ENCODE peak calls at places on chromosomes 16 and 17, in nine cellular contexts. K is fibroblast of pulmonary artery, Y is stomach, R is upper lobe of left lung, I is ascending aorta, X is colonic mucosa, A is SK-N-SH, O is endothelial cell of umbilical vein, Q is RWPE1. N is an unnamed sample.

GRCh38 chr17:917391-917811 is 62.2 kb downstream of the NXN start:
- DNase-seq in A (no peak), X (no peak), I (no peak), Y (no peak), Q (no peak), K (no peak), R (no peak), O (peak), N (no peak)

GRCh38 chr17:74671031-74671771 is 41.5 kb downstream of the CD300LF start:
- DNase-seq in R (peak), K (peak), X (peak), I (no peak), Y (peak), Q (peak), O (peak), A (peak), N (peak)

GRCh38 chr17:2083613-2084128 is 28.8 kb downstream of the HIC1 start:
- DNase-seq in X (no peak), I (peak), Q (no peak), K (no peak), Y (no peak), O (peak), A (no peak), R (peak), N (no peak)

GRCh38 chr17:50079334-50080095 is 15.6 kb upstream of the PDK2 start:
- DNase-seq in Y (peak), R (no peak), O (peak), Q (no peak), A (no peak), I (no peak), X (peak), K (peak), N (no peak)

GRCh38 chr17:31758646-31759045 is 100.4 kb downstream of the COPRS start:
- DNase-seq in X (no peak), I (no peak), A (no peak), Y (no peak), Q (no peak), R (no peak), O (no peak), K (no peak), N (no peak)

GRCh38 chr17:77394540-77395295 is 253.9 kb downstream of the SEC14L1 start:
- DNase-seq in I (no peak), Y (peak), A (no peak), O (no peak), R (peak), Q (no peak), K (peak), X (peak), N (no peak)

GRCh38 chr17:66304304-66305174 is 2.1 kb downstream of the PRKCA start:
- DNase-seq in K (peak), Q (no peak), A (peak), Y (no peak), O (peak), I (no peak), R (no peak), X (peak), N (no peak)

GRCh38 chr17:17204041-17204591 is 2.0 kb downstream of the PLD6 start:
- DNase-seq in O (no peak), Q (no peak), Y (peak), X (no peak), R (no peak), K (no peak), A (no peak), I (no peak), N (no peak)

GRCh38 chr16:87074635-87075318 is 242.4 kb downstream of the C16orf95 start:
- DNase-seq in K (no peak), Y (no peak), I (no peak), R (no peak), Q (no peak), O (no peak), A (no peak), X (no peak), N (no peak)

GRCh38 chr17:39739020-39739884 is 1.5 kb downstream of the GRB7 start:
- DNase-seq in Q (peak), Y (peak), K (no peak), A (peak), O (no peak), X (peak), I (no peak), R (peak), N (no peak)

GRCh38 chr16:61934591-61934990 is 101.6 kb downstream of the CDH8 start:
- DNase-seq in Y (no peak), X (no peak), R (no peak), K (no peak), Q (no peak), A (no peak), O (no peak), I (no peak), N (no peak)

GRCh38 chr17:27155866-27156265 is 138.0 kb upstream of the WSB1 start:
- DNase-seq in O (no peak), R (no peak), A (no peak), X (no peak), Q (no peak), I (no peak), K (no peak), Y (no peak), N (no peak)

GRCh38 chr16:1535391-1536291 is 2.2 kb downstream of the TMEM204 start:
- DNase-seq in Q (no peak), R (no peak), X (no peak), Y (no peak), A (no peak), K (no peak), I (no peak), O (no peak), N (no peak)

GRCh38 chr17:58337126-58337599 is 8.6 kb upstream of the TSPOAP1 start:
- DNase-seq in K (no peak), O (no peak), Q (no peak), R (peak), I (no peak), Y (no peak), X (no peak), A (peak), N (no peak)

GRCh38 chr17:32697728-32698625 is 178.9 kb downstream of the MYO1D start:
- DNase-seq in K (no peak), X (no peak), O (no peak), Q (peak), R (no peak), Y (no peak), A (no peak), I (no peak), N (no peak)

GRCh38 chr16:87457724-87458423 is 35.0 kb downstream of the ZCCHC14 start:
- DNase-seq in Q (peak), Y (no peak), O (peak), R (no peak), X (no peak), K (peak), I (no peak), A (peak), N (peak)

GRCh38 chr16:22206847-22207714 is 1.0 kb downstream of the EEF2K start:
- DNase-seq in X (peak), A (peak), O (peak), Q (peak), K (peak), Y (peak), I (peak), R (peak), N (peak)

GRCh38 chr17:60130466-60130865 is 19.3 kb upstream of the CA4 start:
- DNase-seq in X (no peak), K (no peak), O (no peak), R (no peak), Q (no peak), A (no peak), Y (no peak), I (no peak), N (no peak)

GRCh38 chr16:88759976-88760350 is 25.1 kb downstream of the PIEZO1 start:
- DNase-seq in X (no peak), O (no peak), Y (no peak), A (no peak), R (no peak), Q (no peak), I (no peak), K (no peak), N (no peak)

GRCh38 chr16:3026003-3026378 is 2.2 kb downstream of the THOC6 start:
- DNase-seq in A (no peak), O (no peak), Q (no peak), Y (no peak), K (no peak), R (no peak), I (no peak), X (no peak), N (no peak)

GRCh38 chr17:75901727-75902126 is 3.0 kb downstream of the MRPL38 start:
- DNase-seq in Q (no peak), K (no peak), R (no peak), Y (no peak), A (no peak), O (no peak), X (no peak), I (no peak), N (no peak)

GRCh38 chr16:61295311-61295710 is 740.9 kb downstream of the CDH8 start:
- DNase-seq in I (no peak), K (no peak), R (no peak), Q (no peak), O (no peak), A (no peak), Y (no peak), X (no peak), N (no peak)

GRCh38 chr16:9122969-9123368 is 31.5 kb downstream of the HAPSTR1 start:
- DNase-seq in Y (no peak), R (no peak), X (no peak), Q (no peak), K (no peak), O (no peak), A (no peak), I (no peak), N (no peak)

GRCh38 chr16:637081-638018 is 1.2 kb upstream of the METTL26 start:
- DNase-seq in I (no peak), X (peak), O (no peak), A (peak), Y (peak), K (peak), R (peak), Q (peak), N (peak)

GRCh38 chr16:53282975-53283946 is 151.0 kb upstream of the RBL2 start:
- DNase-seq in X (no peak), Y (no peak), A (peak), R (no peak), I (no peak), O (peak), K (peak), Q (peak), N (peak)

GRCh38 chr16:68279726-68280125 is 15.4 kb downstream of the SLC7A6 start:
- DNase-seq in X (no peak), O (no peak), A (no peak), K (no peak), I (no peak), Q (no peak), Y (no peak), R (no peak), N (no peak)

GRCh38 chr16:88063201-88063773 is 112.1 kb downstream of the BANP start:
- DNase-seq in Y (no peak), Q (no peak), K (peak), A (peak), O (no peak), I (no peak), X (no peak), R (no peak), N (no peak)

GRCh38 chr16:50776042-50776441 is 34.2 kb downstream of the CYLD start:
- DNase-seq in A (no peak), X (no peak), Y (no peak), I (no peak), R (no peak), O (no peak), K (no peak), Q (no peak), N (no peak)

GRCh38 chr16:50778284-50779163 is 36.6 kb downstream of the CYLD start:
- DNase-seq in I (no peak), O (no peak), X (no peak), Y (no peak), K (no peak), Q (no peak), A (no peak), R (no peak), N (no peak)

GRCh38 chr16:50781518-50781917 is 39.6 kb downstream of the CYLD start:
- DNase-seq in I (no peak), A (no peak), Y (no peak), X (no peak), K (no peak), R (no peak), Q (no peak), O (no peak), N (no peak)

GRCh38 chr16:50781043-50781442 is 39.2 kb downstream of the CYLD start:
- DNase-seq in O (no peak), K (no peak), Y (no peak), A (no peak), Q (no peak), X (no peak), R (no peak), I (no peak), N (no peak)
- TF ChIP-seq CTCF in O (no peak), K (peak), Y (no peak), A (peak), Q (no peak), X (no peak), R (no peak), I (no peak), N (peak)

DNA sequence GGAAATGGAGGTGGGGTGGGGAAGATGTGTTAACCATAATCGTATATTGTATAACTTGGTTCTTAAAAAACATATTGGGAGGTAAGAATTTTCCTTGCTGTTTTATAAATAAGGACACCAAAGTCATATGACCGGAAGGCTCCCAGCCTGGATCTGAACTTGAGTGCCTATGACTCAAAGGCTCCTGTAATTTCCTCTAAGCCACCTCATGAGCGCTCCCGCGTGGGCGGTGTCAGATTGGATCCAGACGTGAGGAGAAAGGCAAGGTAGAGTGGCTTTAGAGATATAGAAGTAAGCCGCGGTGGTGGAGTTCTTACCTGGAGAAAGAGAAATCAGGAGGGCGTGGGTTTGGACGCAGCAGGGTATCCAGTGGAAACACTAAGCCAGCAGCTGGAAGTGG is 196.2 kb upstream of the NLRP1 start:
- DNase-seq in X (no peak), R (no peak), Y (no peak), A (no peak), I (no peak), O (peak), K (peak), Q (peak), N (no peak)
- TF ChIP-seq CTCF in X (no peak), R (no peak), Y (no peak), A (no peak), I (no peak), O (peak), K (peak), Q (no peak), N (peak)

GRCh38 chr16:81350306-81350615 is 35.5 kb downstream of the GAN start:
- DNase-seq in I (no peak), A (no peak), R (no peak), Y (no peak), O (no peak), Q (no peak), K (peak), X (no peak), N (no peak)
- TF ChIP-seq CTCF in I (no peak), A (peak), R (no peak), Y (no peak), O (no peak), Q (no peak), K (no peak), X (no peak), N (no peak)

DNA sequence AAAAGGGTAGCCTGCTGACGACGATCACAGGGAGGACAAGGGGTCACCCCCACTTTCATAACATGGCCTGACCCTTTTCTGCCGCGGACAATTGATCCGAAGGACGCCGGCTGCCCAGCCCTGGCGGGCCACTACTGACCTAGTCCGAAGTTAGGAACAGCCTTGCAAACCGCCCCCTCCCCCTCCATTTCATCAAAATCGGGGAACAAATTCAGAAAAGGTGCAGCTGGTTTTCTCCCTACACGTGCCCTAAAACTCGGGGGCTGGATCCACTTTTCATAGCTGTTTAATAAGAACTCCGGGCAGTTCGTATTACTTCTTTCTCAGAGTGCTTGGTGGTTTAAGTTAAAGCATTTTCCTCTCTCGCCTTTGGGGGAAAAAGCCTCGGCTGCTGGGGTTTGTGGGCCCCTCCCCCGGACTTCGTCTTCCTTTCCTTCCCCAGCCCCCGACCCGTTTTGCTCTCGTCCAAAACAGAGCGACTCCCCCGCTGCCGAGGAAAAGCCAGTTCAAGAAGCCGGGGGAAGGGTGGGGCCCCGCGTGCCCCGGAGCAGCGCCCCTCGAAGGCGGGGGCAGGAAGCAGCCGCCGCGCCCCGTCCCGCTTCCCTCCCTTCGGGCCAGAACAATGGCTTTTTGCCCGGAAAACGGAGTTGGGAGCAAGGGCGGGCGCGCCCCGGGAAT is 643 bp upstream of the CBX2 start:
- DNase-seq in I (no peak), Y (peak), A (no peak), K (peak), Q (peak), R (peak), O (peak), X (peak), N (no peak)
- TF ChIP-seq CTCF in I (no peak), Y (no peak), A (peak), K (peak), Q (peak), R (no peak), O (peak), X (no peak), N (peak)

GRCh38 chr17:73231841-73232586 is 29.7 kb downstream of the CPSF4L start:
- DNase-seq in I (peak), O (peak), K (peak), Y (peak), Q (peak), R (peak), X (peak), A (peak), N (peak)
- TF ChIP-seq CTCF in I (peak), O (no peak), K (peak), Y (peak), Q (no peak), R (peak), X (no peak), A (peak), N (peak)

DNA sequence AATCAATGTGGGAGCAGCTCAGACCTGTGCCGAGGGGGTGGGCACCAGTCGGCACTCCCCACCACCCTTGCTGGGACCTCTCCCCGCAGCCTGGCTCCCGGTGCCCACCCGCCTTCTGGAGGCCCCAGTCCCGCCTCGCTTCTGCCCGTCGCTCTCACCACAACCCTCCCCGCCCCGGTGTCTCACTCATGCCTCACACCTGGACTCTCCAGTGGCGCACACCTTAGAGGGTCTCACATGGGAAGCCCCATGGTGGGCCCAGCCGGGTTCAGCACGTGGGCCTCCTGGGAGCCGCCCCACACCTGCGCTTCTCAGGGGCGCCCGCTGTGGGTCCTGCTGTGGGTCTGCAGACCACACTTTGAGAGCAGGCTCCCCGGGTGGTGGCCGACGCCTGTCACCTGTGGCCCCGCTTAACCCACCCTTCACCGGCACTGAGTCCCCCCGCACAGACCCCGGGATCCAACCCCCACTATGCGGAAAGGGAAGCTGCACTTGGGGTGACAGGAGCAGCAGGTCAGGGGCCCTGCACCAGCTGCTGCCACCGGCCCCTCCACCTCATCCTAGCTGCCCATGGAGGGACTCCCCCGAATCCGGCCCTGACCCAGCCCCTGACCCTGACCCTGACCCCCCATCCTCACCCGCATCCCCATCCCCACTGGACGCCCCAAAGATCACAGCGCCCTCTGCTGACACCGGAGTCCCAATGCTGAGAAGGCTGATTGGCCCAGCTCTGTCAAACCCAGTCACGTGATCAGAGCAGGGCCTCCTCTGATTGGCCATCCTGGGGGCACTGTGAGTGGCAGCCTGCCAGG is 27.4 kb upstream of the SLC38A10 start:
- DNase-seq in Y (no peak), Q (no peak), A (peak), O (no peak), I (no peak), X (no peak), R (no peak), K (no peak), N (no peak)
- TF ChIP-seq CTCF in Y (no peak), Q (peak), A (peak), O (peak), I (no peak), X (no peak), R (no peak), K (peak), N (peak)

GRCh38 chr17:33816842-33817241 is 438.2 kb upstream of the CCL2 start:
- DNase-seq in Q (no peak), R (no peak), X (no peak), Y (no peak), K (no peak), I (no peak), A (no peak), O (no peak), N (no peak)
- TF ChIP-seq CTCF in Q (no peak), R (no peak), X (no peak), Y (no peak), K (no peak), I (no peak), A (no peak), O (no peak), N (no peak)

GRCh38 chr16:19479302-19479721 is 42.6 kb downstream of the GDE1 start:
- DNase-seq in K (no peak), R (no peak), O (no peak), A (no peak), X (no peak), Q (no peak), Y (no peak), I (no peak), N (no peak)

GRCh38 chr16:19478505-19478904 is 43.4 kb downstream of the GDE1 start:
- DNase-seq in R (no peak), A (no peak), O (no peak), Y (no peak), X (no peak), I (no peak), K (no peak), Q (no peak), N (no peak)

GRCh38 chr16:19472487-19472886 is 49.4 kb downstream of the GDE1 start:
- DNase-seq in X (no peak), R (no peak), K (no peak), Y (no peak), I (no peak), A (no peak), Q (no peak), O (no peak), N (no peak)

DNA sequence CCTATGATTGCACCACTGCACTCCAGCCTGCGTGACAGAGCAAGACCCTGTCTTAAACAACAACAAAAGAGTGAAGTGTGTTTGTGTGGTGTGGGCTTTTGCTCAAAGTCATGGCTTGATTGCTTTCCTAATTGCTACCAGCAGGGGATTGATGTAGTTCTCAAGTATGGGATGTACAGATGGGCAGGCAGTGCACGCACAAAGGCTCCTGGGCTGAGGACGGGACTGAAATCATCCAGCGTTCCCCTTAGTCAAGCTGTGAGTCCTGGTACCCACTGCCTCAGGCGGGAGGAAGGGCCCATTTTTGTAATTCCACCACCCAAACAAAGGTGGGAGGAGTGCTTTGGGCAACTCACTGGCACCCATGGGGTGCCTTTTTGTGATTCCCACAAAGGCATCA is 47.3 kb downstream of the GDE1 start:
- DNase-seq in X (no peak), K (no peak), R (no peak), A (no peak), Y (no peak), I (no peak), O (no peak), Q (no peak), N (no peak)
- TF ChIP-seq CTCF in X (no peak), K (no peak), R (no peak), A (no peak), Y (no peak), I (no peak), O (no peak), Q (no peak), N (no peak)